ENCODE peak calls at places on chromosomes 5 and 9, in five cellular contexts. P is activated CD8-positive, alpha-beta memory T cell treated with anti-CD3 and anti-CD28 coated beads, Interleukin-2, amount 50 U/mL, for 4 hours; S is HFF-Myc; F is KG1; U is Calu3. O is an unnamed sample.
A peak's percentile ranks its signal among the peaks of the same experiment; 100 is the strongest.

GRCh38 chr5:155066886-155067595 is 53.5 kb downstream of the KIF4B start:
- DNase-seq in S (no peak), U (no peak), F (no peak), P (no peak), O (no peak)

GRCh38 chr5:76269259-76269958 is 133.7 kb upstream of the IQGAP2 start:
- DNase-seq in F (no peak), P (no peak), S (no peak), U (no peak), O (no peak)

GRCh38 chr5:13427859-13428557 is 516.5 kb downstream of the DNAH5 start:
- DNase-seq in F (no peak), S (no peak), U (no peak), P (no peak), O (no peak)

GRCh38 chr5:160054831-160055230 is 45.9 kb downstream of the TTC1 start:
- DNase-seq in F (no peak), U (no peak), S (no peak), P (no peak), O (peak; percentile 59)

GRCh38 chr9:129352157-129352870 is 174.3 kb upstream of the IER5L start:
- DNase-seq in S (no peak), P (peak; percentile 34), U (no peak), F (no peak), O (no peak)

GRCh38 chr5:132979367-132979935 is 16.0 kb upstream of the AFF4 start:
- DNase-seq in S (no peak), P (no peak), U (no peak), F (no peak), O (peak; percentile 74)

GRCh38 chr9:136062657-136063439 is 32.2 kb downstream of the NACC2 start:
- DNase-seq in S (no peak), F (no peak), U (no peak), P (no peak), O (no peak)

GRCh38 chr9:4714266-4715016 is 26.6 kb downstream of the AK3 start:
- DNase-seq in F (no peak), U (no peak), S (no peak), P (no peak), O (no peak)

GRCh38 chr5:112479418-112479817 is 60.3 kb upstream of the EPB41L4A start:
- DNase-seq in P (no peak), S (peak; percentile 2), U (peak; percentile 64), F (no peak), O (no peak)

GRCh38 chr5:65268520-65268919 is 213.2 kb downstream of the ADAMTS6 start:
- DNase-seq in U (no peak), F (no peak), P (no peak), S (no peak), O (no peak)

GRCh38 chr5:82107277-82107676 is 135.5 kb downstream of the ATG10 start:
- DNase-seq in S (no peak), F (no peak), U (peak; percentile 11), P (no peak), O (no peak)

GRCh38 chr5:4058899-4059298 is 463.3 kb downstream of the IRX1 start:
- DNase-seq in U (no peak), F (no peak), S (no peak), P (no peak), O (peak; percentile 5)

GRCh38 chr5:94849821-94850736 is 231.6 kb downstream of the SLF1 start:
- DNase-seq in S (peak; percentile 14), U (peak; percentile 19), F (no peak), P (no peak), O (peak; percentile 14)

GRCh38 chr9:19642256-19642655 is 146.6 kb downstream of the SLC24A2 start:
- DNase-seq in U (no peak), P (no peak), S (no peak), F (no peak), O (no peak)

GRCh38 chr5:15645776-15646175 is 145.8 kb downstream of the FBXL7 start:
- DNase-seq in F (no peak), S (no peak), P (no peak), U (no peak), O (no peak)

GRCh38 chr9:19026375-19026774 is 6.6 kb downstream of the SAXO1 start:
- DNase-seq in U (no peak), S (no peak), F (no peak), P (no peak), O (no peak)

GRCh38 chr5:111887706-111888105 is 130.7 kb upstream of the NREP start:
- DNase-seq in F (no peak), S (no peak), U (no peak), P (no peak), O (no peak)

O was measured in Caki2.